ENCODE peak calls at places on chromosomes 3 and 15, in six cellular contexts. W is prostate gland, U is esophagus squamous epithelium, H is Peyer's patch, P is IMR-90, K is A549. M is an unnamed sample.

GRCh38 chr15:85583404-85584390 is 203.3 kb downstream of the AKAP13 start:
- DNase-seq in U (no peak), P (peak), W (no peak), K (no peak), H (no peak), M (peak)

GRCh38 chr15:33169625-33170024 is 24.9 kb downstream of the FMN1 start:
- DNase-seq in K (no peak), U (no peak), W (no peak), H (no peak), P (no peak), M (no peak)

GRCh38 chr3:190217081-190217480 is 96.4 kb upstream of the P3H2 start:
- DNase-seq in P (peak), H (no peak), U (no peak), K (no peak), W (no peak), M (no peak)

GRCh38 chr15:72983812-72984211 is 68.5 kb upstream of the NEO1 start:
- DNase-seq in W (no peak), U (no peak), P (no peak), H (no peak), K (no peak), M (no peak)

GRCh38 chr3:56693750-56694149 is 10.7 kb upstream of the TASOR start:
- DNase-seq in U (no peak), K (no peak), H (no peak), P (no peak), W (no peak), M (no peak)

GRCh38 chr15:78382114-78382886 is 42.1 kb downstream of the CRABP1 start:
- DNase-seq in U (no peak), K (no peak), P (no peak), W (no peak), H (no peak), M (no peak)

GRCh38 chr3:148943531-148944200 is 47.7 kb upstream of the GYG1 start:
- DNase-seq in H (no peak), W (peak), K (peak), U (no peak), P (peak), M (no peak)

GRCh38 chr3:185732782-185733181 is 92.1 kb downstream of the IGF2BP2 start:
- DNase-seq in W (no peak), P (peak), H (no peak), K (no peak), U (no peak), M (no peak)

GRCh38 chr3:30448946-30449686 is 157.3 kb upstream of the TGFBR2 start:
- DNase-seq in H (no peak), K (no peak), U (no peak), W (no peak), P (no peak), M (no peak)

GRCh38 chr15:25718597-25718996 is 144.5 kb downstream of the ATP10A start:
- DNase-seq in U (no peak), K (no peak), H (peak), W (no peak), P (no peak), M (no peak)

GRCh38 chr3:135558150-135558549 is 407.4 kb upstream of the PPP2R3A start:
- DNase-seq in W (no peak), U (no peak), H (no peak), P (no peak), K (no peak), M (no peak)

GRCh38 chr3:12309716-12310115 is 20.8 kb downstream of the PPARG start:
- DNase-seq in W (no peak), K (peak), H (no peak), P (no peak), U (no peak), M (no peak)

GRCh38 chr15:60969658-60970057 is 259.4 kb downstream of the RORA start:
- DNase-seq in W (no peak), P (no peak), U (no peak), K (no peak), H (no peak), M (no peak)

GRCh38 chr3:129840707-129841360 is 52.7 kb downstream of the TMCC1 start:
- DNase-seq in P (no peak), K (no peak), U (no peak), W (no peak), H (no peak), M (no peak)

GRCh38 chr15:78051622-78052405 is 25.7 kb downstream of the TBC1D2B start:
- DNase-seq in U (no peak), K (no peak), H (peak), W (peak), P (peak), M (peak)

GRCh38 chr3:20141841-20142240 is 44.2 kb downstream of the SGO1 start:
- DNase-seq in P (no peak), H (no peak), U (no peak), K (no peak), W (peak), M (peak)

GRCh38 chr15:31024979-31025378 is 33.6 kb upstream of the MTMR10 start:
- DNase-seq in W (no peak), K (no peak), U (no peak), H (no peak), P (peak), M (no peak)

GRCh38 chr15:58474741-58475323 is 43.0 kb downstream of the LIPC start:
- DNase-seq in K (no peak), P (no peak), W (no peak), H (no peak), U (no peak), M (no peak)

GRCh38 chr15:37098468-37099320 is 1.7 kb downstream of the MEIS2 start:
- DNase-seq in U (no peak), H (peak), W (no peak), P (peak), K (peak), M (peak)

GRCh38 chr3:49787182-49787464 is 781 bp upstream of the IP6K1 start:
- DNase-seq in P (no peak), U (no peak), H (no peak), W (no peak), K (no peak), M (no peak)

GRCh38 chr3:45560270-45561020 is 34.1 kb upstream of the LIMD1 start:
- DNase-seq in H (no peak), W (no peak), P (peak), K (no peak), U (no peak), M (peak)

GRCh38 chr3:104245241-104245640 is 1121.5 kb upstream of the ALCAM start:
- DNase-seq in W (no peak), H (no peak), K (no peak), U (no peak), P (no peak), M (no peak)

GRCh38 chr3:36677331-36678007 is 86.9 kb downstream of the DCLK3 start:
- DNase-seq in H (no peak), W (no peak), K (peak), P (peak), U (no peak), M (no peak)

GRCh38 chr3:102133376-102133775 is 284.1 kb downstream of the NFKBIZ start:
- DNase-seq in H (no peak), P (no peak), K (no peak), U (no peak), W (no peak), M (no peak)

GRCh38 chr15:90231028-90232017 is 2.4 kb downstream of the CIB1 start:
- DNase-seq in K (no peak), U (peak), W (peak), P (no peak), H (peak), M (peak)

GRCh38 chr15:29573197-29573838 is 248.9 kb downstream of the TJP1 start:
- DNase-seq in W (no peak), P (no peak), U (no peak), K (no peak), H (no peak), M (no peak)

GRCh38 chr3:18249126-18249525 is 176.0 kb downstream of the SATB1 start:
- DNase-seq in W (no peak), P (no peak), K (no peak), H (no peak), U (no peak), M (no peak)

GRCh38 chr3:25587094-25587493 is 77.6 kb downstream of the TOP2B start:
- DNase-seq in W (no peak), H (no peak), P (no peak), K (no peak), U (no peak), M (no peak)

GRCh38 chr3:69250014-69250413 is 127.6 kb upstream of the LMOD3 start:
- DNase-seq in W (no peak), K (no peak), U (no peak), H (peak), P (no peak), M (peak)

GRCh38 chr3:149534671-149535394 is 60.3 kb downstream of the TM4SF4 start:
- DNase-seq in P (peak), U (no peak), W (peak), H (no peak), K (peak), M (peak)

GRCh38 chr3:54198556-54198955 is 76.2 kb downstream of the CACNA2D3 start:
- DNase-seq in P (no peak), U (no peak), K (no peak), H (no peak), W (no peak), M (no peak)

GRCh38 chr3:58349792-58350626 is 17.3 kb downstream of the PXK start:
- DNase-seq in U (no peak), H (no peak), P (no peak), K (no peak), W (no peak), M (no peak)
- TF ChIP-seq POLR2A in U (no peak), H (no peak), P (no peak), K (no peak), W (no peak), M (no peak)

DNA sequence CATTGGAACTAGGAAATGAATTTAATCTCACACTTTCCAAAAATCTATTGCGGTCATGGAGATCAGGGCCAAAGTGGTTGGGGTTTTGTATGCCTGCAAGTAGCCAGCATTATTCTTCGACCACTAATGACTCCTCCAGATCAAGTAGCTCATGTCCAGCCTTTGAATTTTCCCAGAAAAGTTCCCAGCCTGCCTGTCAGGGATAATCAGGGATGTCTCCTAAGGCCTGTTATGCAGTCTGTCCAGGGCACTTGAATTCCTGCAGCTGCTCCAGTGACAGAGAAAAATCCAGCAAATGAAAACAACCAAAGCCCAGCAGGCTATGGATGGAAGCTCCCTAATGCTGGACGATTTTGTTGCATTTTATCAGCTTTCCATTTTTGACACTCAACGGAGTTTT is 215.4 kb downstream of the ADAMTSL3 start:
- DNase-seq in K (no peak), H (no peak), P (no peak), W (no peak), U (no peak), M (no peak)
- TF ChIP-seq POLR2A in K (no peak), H (no peak), P (no peak), W (no peak), U (no peak), M (no peak)

GRCh38 chr3:48188266-48189201 is at the start of gene CDC25A:
- DNase-seq in K (peak), H (peak), U (peak), W (peak), P (peak), M (peak)
- TF ChIP-seq POLR2A in K (peak), H (no peak), U (no peak), W (no peak), P (peak), M (no peak)

GRCh38 chr3:23806322-23807160 is 786 bp downstream of the UBE2E1 start:
- DNase-seq in H (peak), W (no peak), U (no peak), K (peak), P (no peak), M (peak)

GRCh38 chr3:23805228-23805880 is 401 bp upstream of the UBE2E1 start:
- DNase-seq in K (peak), P (no peak), U (no peak), W (no peak), H (no peak), M (no peak)

GRCh38 chr3:23804441-23805227 is 1.1 kb upstream of the UBE2E1 start:
- DNase-seq in P (no peak), H (no peak), U (no peak), K (no peak), W (no peak), M (no peak)

GRCh38 chr3:23807161-23808015 is 1.6 kb downstream of the UBE2E1 start:
- DNase-seq in W (no peak), H (no peak), K (no peak), P (peak), U (no peak), M (no peak)

GRCh38 chr3:23805881-23806321 is at the start of gene UBE2E1:
- DNase-seq in U (peak), K (peak), H (peak), P (peak), W (peak), M (peak)
- TF ChIP-seq POLR2A in U (no peak), K (peak), H (no peak), P (peak), W (peak), M (no peak)

M was measured in body of pancreas.